ENCODE peak calls at places on chromosomes 5 and 9, in nine cellular contexts. One of them, this sample, is unnamed.

GRCh38 chr5:36570696-36571095 is 35.7 kb upstream of the SLC1A3 start:
- DNase-seq in colonic mucosa: no peak
- DNase-seq in T follicular helper cell: no peak
- DNase-seq in KBM-7: no peak
- DNase-seq in HS-5: no peak
- DNase-seq in Ammon's horn: no peak
- DNase-seq in ELF-1: no peak
- DNase-seq in nephron progenitor cell: no peak
- DNase-seq in tibial artery: no peak
- DNase-seq in this sample: no peak

GRCh38 chr9:105385372-105385985 is 62.4 kb upstream of the FSD1L start:
- DNase-seq in colonic mucosa: no peak
- DNase-seq in T follicular helper cell: no peak
- DNase-seq in KBM-7: peak
- DNase-seq in HS-5: peak
- DNase-seq in Ammon's horn: peak
- DNase-seq in ELF-1: no peak
- DNase-seq in nephron progenitor cell: no peak
- DNase-seq in tibial artery: peak
- DNase-seq in this sample: no peak

GRCh38 chr5:86617309-86617755 is 409 bp upstream of the COX7C start:
- DNase-seq in colonic mucosa: no peak
- DNase-seq in T follicular helper cell: no peak
- DNase-seq in KBM-7: no peak
- DNase-seq in HS-5: no peak
- DNase-seq in Ammon's horn: no peak
- DNase-seq in ELF-1: no peak
- DNase-seq in nephron progenitor cell: no peak
- DNase-seq in tibial artery: no peak
- DNase-seq in this sample: no peak

GRCh38 chr5:159451197-159452052 is 121.1 kb upstream of the IL12B start:
- DNase-seq in colonic mucosa: no peak
- DNase-seq in T follicular helper cell: no peak
- DNase-seq in KBM-7: no peak
- DNase-seq in HS-5: peak
- DNase-seq in Ammon's horn: peak
- DNase-seq in ELF-1: no peak
- DNase-seq in nephron progenitor cell: no peak
- DNase-seq in tibial artery: peak
- DNase-seq in this sample: no peak

GRCh38 chr5:14186132-14186830 is 43.1 kb downstream of the TRIO start:
- DNase-seq in colonic mucosa: no peak
- DNase-seq in T follicular helper cell: no peak
- DNase-seq in KBM-7: no peak
- DNase-seq in HS-5: peak
- DNase-seq in Ammon's horn: no peak
- DNase-seq in ELF-1: no peak
- DNase-seq in nephron progenitor cell: no peak
- DNase-seq in tibial artery: no peak
- DNase-seq in this sample: no peak

GRCh38 chr5:179404321-179405053 is 59.2 kb upstream of the ADAMTS2 start:
- DNase-seq in colonic mucosa: peak
- DNase-seq in T follicular helper cell: no peak
- DNase-seq in KBM-7: no peak
- DNase-seq in HS-5: no peak
- DNase-seq in Ammon's horn: no peak
- DNase-seq in ELF-1: no peak
- DNase-seq in nephron progenitor cell: no peak
- DNase-seq in tibial artery: no peak
- DNase-seq in this sample: peak

GRCh38 chr5:12399868-12400267 is 495.6 kb upstream of the CTNND2 start:
- DNase-seq in colonic mucosa: no peak
- DNase-seq in T follicular helper cell: no peak
- DNase-seq in KBM-7: no peak
- DNase-seq in HS-5: no peak
- DNase-seq in Ammon's horn: no peak
- DNase-seq in ELF-1: no peak
- DNase-seq in nephron progenitor cell: no peak
- DNase-seq in tibial artery: no peak
- DNase-seq in this sample: no peak

GRCh38 chr9:698276-698675 is 143.2 kb upstream of the DMRT1 start:
- DNase-seq in colonic mucosa: no peak
- DNase-seq in T follicular helper cell: no peak
- DNase-seq in KBM-7: no peak
- DNase-seq in HS-5: no peak
- DNase-seq in Ammon's horn: no peak
- DNase-seq in ELF-1: no peak
- DNase-seq in nephron progenitor cell: no peak
- DNase-seq in tibial artery: no peak
- DNase-seq in this sample: no peak

GRCh38 chr5:29758986-29759421 is 1434.5 kb upstream of the CDH6 start:
- DNase-seq in colonic mucosa: no peak
- DNase-seq in T follicular helper cell: no peak
- DNase-seq in KBM-7: no peak
- DNase-seq in HS-5: no peak
- DNase-seq in Ammon's horn: no peak
- DNase-seq in ELF-1: peak
- DNase-seq in nephron progenitor cell: peak
- DNase-seq in tibial artery: no peak
- DNase-seq in this sample: no peak

GRCh38 chr5:132024117-132024435 is 12.6 kb upstream of the ACSL6 start:
- DNase-seq in colonic mucosa: no peak
- DNase-seq in T follicular helper cell: no peak
- DNase-seq in KBM-7: no peak
- DNase-seq in HS-5: no peak
- DNase-seq in Ammon's horn: peak
- DNase-seq in ELF-1: no peak
- DNase-seq in nephron progenitor cell: no peak
- DNase-seq in tibial artery: no peak
- DNase-seq in this sample: no peak

GRCh38 chr5:165881259-165881658 is 2375.8 kb downstream of the MAT2B start:
- DNase-seq in colonic mucosa: no peak
- DNase-seq in T follicular helper cell: no peak
- DNase-seq in KBM-7: peak
- DNase-seq in HS-5: no peak
- DNase-seq in Ammon's horn: no peak
- DNase-seq in ELF-1: no peak
- DNase-seq in nephron progenitor cell: no peak
- DNase-seq in tibial artery: no peak
- DNase-seq in this sample: no peak

GRCh38 chr5:2169417-2169787 is 286.7 kb upstream of the IRX4 start:
- DNase-seq in colonic mucosa: no peak
- DNase-seq in T follicular helper cell: no peak
- DNase-seq in KBM-7: no peak
- DNase-seq in HS-5: no peak
- DNase-seq in Ammon's horn: no peak
- DNase-seq in ELF-1: no peak
- DNase-seq in nephron progenitor cell: no peak
- DNase-seq in tibial artery: no peak
- DNase-seq in this sample: no peak

GRCh38 chr5:125463441-125464092 is 717.1 kb upstream of the ZNF608 start:
- DNase-seq in colonic mucosa: no peak
- DNase-seq in T follicular helper cell: no peak
- DNase-seq in KBM-7: no peak
- DNase-seq in HS-5: no peak
- DNase-seq in Ammon's horn: no peak
- DNase-seq in ELF-1: no peak
- DNase-seq in nephron progenitor cell: no peak
- DNase-seq in tibial artery: no peak
- DNase-seq in this sample: no peak

GRCh38 chr9:122374885-122375420 is 4.1 kb downstream of the PTGS1 start:
- DNase-seq in colonic mucosa: peak
- DNase-seq in T follicular helper cell: no peak
- DNase-seq in KBM-7: no peak
- DNase-seq in HS-5: no peak
- DNase-seq in Ammon's horn: peak
- DNase-seq in ELF-1: peak
- DNase-seq in nephron progenitor cell: peak
- DNase-seq in tibial artery: peak
- DNase-seq in this sample: no peak

GRCh38 chr9:98225015-98225442 is 30.4 kb downstream of the TBC1D2 start:
- DNase-seq in colonic mucosa: peak
- DNase-seq in T follicular helper cell: no peak
- DNase-seq in KBM-7: no peak
- DNase-seq in HS-5: no peak
- DNase-seq in Ammon's horn: no peak
- DNase-seq in ELF-1: no peak
- DNase-seq in nephron progenitor cell: no peak
- DNase-seq in tibial artery: no peak
- DNase-seq in this sample: peak

GRCh38 chr9:4994166-4994890 is 9.3 kb downstream of the JAK2 start:
- DNase-seq in colonic mucosa: no peak
- DNase-seq in T follicular helper cell: no peak
- DNase-seq in KBM-7: no peak
- DNase-seq in HS-5: no peak
- DNase-seq in Ammon's horn: peak
- DNase-seq in ELF-1: no peak
- DNase-seq in nephron progenitor cell: no peak
- DNase-seq in tibial artery: no peak
- DNase-seq in this sample: no peak